ENCODE peak calls at places on chromosomes 6 and 20, in six cellular contexts. G is D341Med, J is NCI-H1092, Q is neuronal stem cell, S is HuH-7, L is M059J. W is an unnamed sample.

GRCh38 chr6:21915707-21916399 is 322.3 kb downstream of the SOX4 start:
- DNase-seq in S (no peak), L (peak), J (no peak), G (no peak), Q (no peak), W (peak)

GRCh38 chr6:116191881-116192280 is 62.0 kb downstream of the TSPYL4 start:
- DNase-seq in Q (no peak), J (no peak), L (no peak), S (no peak), G (no peak), W (no peak)

GRCh38 chr20:16975682-16976081 is 227.5 kb downstream of the OTOR start:
- DNase-seq in J (no peak), G (no peak), L (no peak), Q (no peak), S (no peak), W (no peak)

GRCh38 chr6:42313038-42313437 is 95.4 kb upstream of the MRPS10 start:
- DNase-seq in J (no peak), L (peak), Q (no peak), S (no peak), G (no peak), W (no peak)

GRCh38 chr6:52617087-52617486 is 40.2 kb upstream of the TRAM2 start:
- DNase-seq in L (no peak), J (no peak), G (no peak), Q (no peak), S (no peak), W (no peak)

GRCh38 chr6:130661077-130661476 is 166.1 kb upstream of the SMLR1 start:
- DNase-seq in Q (no peak), S (no peak), G (no peak), L (no peak), J (no peak), W (no peak)

GRCh38 chr6:8014947-8015346 is 49.2 kb downstream of the BLOC1S5 start:
- DNase-seq in J (no peak), G (no peak), L (no peak), S (no peak), Q (no peak), W (peak)

GRCh38 chr6:72461144-72461543 is 160.7 kb upstream of the KCNQ5 start:
- DNase-seq in S (no peak), J (no peak), L (peak), G (no peak), Q (no peak), W (no peak)

GRCh38 chr6:154390034-154390433 is 33.4 kb upstream of the IPCEF1 start:
- DNase-seq in Q (no peak), L (no peak), G (no peak), J (no peak), S (no peak), W (no peak)

W was measured in NCI-H2029.